ENCODE peak calls at places on chromosomes 6 and 20, in ten cellular contexts. H, J, M, F, V, Q, Y, E, R and G are unnamed samples.

GRCh38 chr20:47776639-47777038 is 8.6 kb downstream of the SULF2 start:
- ATAC-seq in V (no peak), Q (peak), F (no peak), R (no peak), Y (no peak), H (no peak), E (no peak), M (peak), J (no peak), G (no peak)

GRCh38 chr6:119052292-119052889 is 26.1 kb downstream of the FAM184A start:
- ATAC-seq in R (no peak), Y (no peak), V (no peak), Q (no peak), E (no peak), H (no peak), J (no peak), F (peak), M (peak), G (no peak)

GRCh38 chr20:20214757-20215275 is 153.1 kb upstream of the INSM1 start:
- ATAC-seq in Q (no peak), Y (no peak), E (peak), R (no peak), F (no peak), J (no peak), H (no peak), V (peak), M (no peak), G (no peak)

GRCh38 chr6:165846123-165846966 is 183.3 kb upstream of the PDE10A start:
- ATAC-seq in Y (no peak), E (no peak), Q (peak), J (no peak), H (no peak), V (peak), R (peak), F (peak), M (no peak), G (no peak)

GRCh38 chr6:161274488-161274858 is 612 bp upstream of the AGPAT4 start:
- ATAC-seq in J (peak), Y (peak), R (peak), E (no peak), F (peak), Q (no peak), H (no peak), M (no peak), V (no peak), G (peak)

GRCh38 chr6:105759015-105759414 is 327.1 kb upstream of the PRDM1 start:
- ATAC-seq in F (no peak), V (no peak), H (no peak), Y (no peak), J (no peak), R (no peak), E (no peak), M (no peak), Q (no peak), G (no peak)

GRCh38 chr6:167400482-167401138 is 75.7 kb downstream of the TTLL2 start:
- ATAC-seq in V (no peak), Q (no peak), R (no peak), Y (no peak), F (no peak), H (no peak), M (no peak), E (no peak), J (no peak), G (no peak)

GRCh38 chr6:145822432-145822831 is 7.8 kb upstream of the FBXO30 start:
- ATAC-seq in J (no peak), E (no peak), Q (no peak), Y (no peak), F (peak), V (no peak), R (no peak), H (no peak), M (no peak), G (no peak)

GRCh38 chr6:1724616-1725015 is 114.9 kb downstream of the FOXC1 start:
- ATAC-seq in R (peak), V (peak), H (peak), Q (peak), M (peak), E (peak), J (peak), Y (peak), F (peak), G (peak)

GRCh38 chr20:409697-410559 is 1.8 kb downstream of the RBCK1 start:
- ATAC-seq in F (no peak), E (no peak), H (no peak), V (no peak), Y (no peak), J (no peak), Q (no peak), R (no peak), M (no peak), G (no peak)
- H3K4me3 ChIP-seq in F (peak), E (no peak), H (peak), V (no peak), Y (no peak), J (no peak), Q (peak), R (peak), M (peak), G (no peak)

GRCh38 chr6:168895102-168895812 is 358.4 kb downstream of the THBS2 start:
- ATAC-seq in H (peak), R (peak), F (peak), M (peak), Q (peak), Y (peak), V (peak), J (peak), E (peak), G (peak)
- H3K4me3 ChIP-seq in H (peak), R (peak), F (no peak), M (no peak), Q (peak), Y (no peak), V (no peak), J (no peak), E (no peak), G (no peak)

GRCh38 chr6:44342052-44342451 is 398 bp upstream of the SPATS1 start:
- ATAC-seq in V (peak), H (no peak), Y (no peak), Q (no peak), E (no peak), F (no peak), R (no peak), J (no peak), M (no peak), G (no peak)
- H3K4me3 ChIP-seq in V (peak), H (peak), Y (no peak), Q (no peak), E (peak), F (no peak), R (no peak), J (no peak), M (no peak), G (no peak)

GRCh38 chr20:57401565-57401918 is 10.3 kb downstream of the RBM38 start:
- ATAC-seq in H (no peak), Q (no peak), E (no peak), Y (no peak), M (no peak), R (no peak), J (no peak), V (no peak), F (no peak), G (no peak)
- H3K4me3 ChIP-seq in H (no peak), Q (no peak), E (no peak), Y (no peak), M (no peak), R (no peak), J (no peak), V (no peak), F (no peak), G (no peak)

DNA sequence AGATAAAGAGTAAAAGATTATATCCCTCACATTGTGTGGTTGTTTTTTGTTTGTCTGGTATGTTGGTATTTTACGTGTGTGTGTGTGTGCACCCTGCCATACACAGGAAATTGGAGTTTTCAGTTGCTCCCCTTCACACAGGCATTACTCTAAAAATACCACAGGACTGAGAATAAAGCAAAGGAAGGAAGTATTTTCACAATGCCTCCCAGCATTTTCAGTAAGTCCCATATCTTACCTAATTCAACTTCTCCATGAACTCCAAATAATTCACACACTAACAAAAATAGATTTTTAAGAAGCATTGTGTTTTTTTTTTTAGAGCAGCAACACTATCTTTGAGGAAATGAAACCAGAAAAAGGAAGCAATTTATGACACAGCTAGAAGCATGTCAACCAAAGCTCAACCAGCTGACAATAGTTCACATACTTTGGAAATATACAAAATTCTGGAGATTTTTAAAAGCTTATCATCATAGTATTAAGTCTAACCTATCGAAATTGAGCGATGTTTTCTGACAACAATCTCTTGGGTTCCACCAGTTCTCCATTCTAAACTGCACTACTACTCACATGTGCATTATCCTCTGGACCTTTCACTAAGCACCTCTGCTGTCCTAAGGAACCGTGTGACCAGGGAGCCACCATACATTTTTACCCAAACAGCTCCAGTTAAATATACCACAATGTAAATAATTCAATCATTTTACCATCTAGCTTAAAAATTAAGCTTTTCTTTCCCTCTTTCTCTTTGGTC is 2.1 kb downstream of the UBE2J1 start:
- ATAC-seq in F (no peak), E (no peak), V (peak), Y (no peak), M (no peak), R (no peak), Q (no peak), H (no peak), J (no peak), G (no peak)
- H3K4me3 ChIP-seq in F (no peak), E (peak), V (peak), Y (no peak), M (peak), R (peak), Q (peak), H (peak), J (peak), G (peak)

DNA sequence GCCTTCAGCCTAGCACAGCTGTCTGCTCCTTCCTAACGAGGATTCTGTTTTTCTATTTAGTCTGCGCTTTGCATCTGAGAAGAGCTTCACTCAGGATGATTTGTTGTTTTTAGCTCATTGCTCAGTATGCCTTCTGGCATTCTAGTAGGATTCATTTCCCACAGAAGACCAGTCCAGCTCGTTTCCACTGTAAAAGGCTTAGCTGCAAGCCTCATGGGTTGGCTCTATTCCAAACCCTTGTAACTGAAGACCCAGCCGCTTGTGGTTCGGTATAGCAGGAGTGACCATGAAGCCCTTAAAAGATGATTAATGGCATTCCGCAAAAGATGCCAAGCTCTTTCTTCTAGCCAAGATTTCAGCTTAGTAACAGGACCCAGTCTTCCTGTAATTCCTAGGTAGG is 7.2 kb downstream of the ADGRF1 start:
- ATAC-seq in Q (peak), V (peak), R (peak), Y (no peak), F (peak), J (peak), E (peak), M (no peak), H (peak), G (peak)
- H3K4me3 ChIP-seq in Q (peak), V (no peak), R (peak), Y (no peak), F (no peak), J (no peak), E (no peak), M (no peak), H (no peak), G (no peak)